ENCODE peak calls at places on chromosomes 4 and X, in ten cellular contexts. One of them, this sample, is unnamed.

GRCh38 chr4:167274346-167274745 is 40.1 kb upstream of the SPOCK3 start:
- DNase-seq in choroid plexus epithelial cell: peak
- DNase-seq in activated B cell treated with CpG ODN at 0.5 μM for 24 hours: no peak
- DNase-seq in left lung: no peak
- DNase-seq in IMR-90: no peak
- DNase-seq in fibroblast of lung: peak
- DNase-seq in CD14-positive monocyte: no peak
- DNase-seq in stomach: no peak
- DNase-seq in foreskin keratinocyte: no peak
- DNase-seq in GM23338: no peak
- DNase-seq in this sample: no peak

GRCh38 chr4:26272654-26273307 is 48.0 kb upstream of the RBPJ start:
- DNase-seq in choroid plexus epithelial cell: no peak
- DNase-seq in activated B cell treated with CpG ODN at 0.5 μM for 24 hours: no peak
- DNase-seq in left lung: no peak
- DNase-seq in IMR-90: no peak
- DNase-seq in fibroblast of lung: no peak
- DNase-seq in CD14-positive monocyte: no peak
- DNase-seq in stomach: no peak
- DNase-seq in foreskin keratinocyte: no peak
- DNase-seq in GM23338: no peak
- DNase-seq in this sample: no peak

GRCh38 chr4:130336585-130337217 is 1240.7 kb downstream of the C4orf33 start:
- DNase-seq in choroid plexus epithelial cell: peak
- DNase-seq in activated B cell treated with CpG ODN at 0.5 μM for 24 hours: no peak
- DNase-seq in left lung: no peak
- DNase-seq in IMR-90: peak
- DNase-seq in fibroblast of lung: peak
- DNase-seq in CD14-positive monocyte: no peak
- DNase-seq in stomach: no peak
- DNase-seq in foreskin keratinocyte: no peak
- DNase-seq in GM23338: peak
- DNase-seq in this sample: peak

GRCh38 chr4:141350122-141350904 is 129.6 kb downstream of the ZNF330 start:
- DNase-seq in choroid plexus epithelial cell: peak
- DNase-seq in activated B cell treated with CpG ODN at 0.5 μM for 24 hours: no peak
- DNase-seq in left lung: peak
- DNase-seq in IMR-90: peak
- DNase-seq in fibroblast of lung: peak
- DNase-seq in CD14-positive monocyte: no peak
- DNase-seq in stomach: peak
- DNase-seq in foreskin keratinocyte: peak
- DNase-seq in GM23338: no peak
- DNase-seq in this sample: peak

GRCh38 chr4:13170131-13170530 is 314.0 kb downstream of the RAB28 start:
- DNase-seq in choroid plexus epithelial cell: no peak
- DNase-seq in activated B cell treated with CpG ODN at 0.5 μM for 24 hours: no peak
- DNase-seq in left lung: no peak
- DNase-seq in IMR-90: no peak
- DNase-seq in fibroblast of lung: peak
- DNase-seq in CD14-positive monocyte: no peak
- DNase-seq in stomach: no peak
- DNase-seq in foreskin keratinocyte: no peak
- DNase-seq in GM23338: no peak
- DNase-seq in this sample: no peak

GRCh38 chr4:111323496-111323895 is 700.6 kb upstream of the PITX2 start:
- DNase-seq in choroid plexus epithelial cell: peak
- DNase-seq in activated B cell treated with CpG ODN at 0.5 μM for 24 hours: no peak
- DNase-seq in left lung: no peak
- DNase-seq in IMR-90: peak
- DNase-seq in fibroblast of lung: peak
- DNase-seq in CD14-positive monocyte: no peak
- DNase-seq in stomach: no peak
- DNase-seq in foreskin keratinocyte: no peak
- DNase-seq in GM23338: no peak
- DNase-seq in this sample: peak

GRCh38 chr4:7861440-7861881 is 78.2 kb downstream of the AFAP1 start:
- DNase-seq in choroid plexus epithelial cell: peak
- DNase-seq in activated B cell treated with CpG ODN at 0.5 μM for 24 hours: no peak
- DNase-seq in left lung: no peak
- DNase-seq in IMR-90: peak
- DNase-seq in fibroblast of lung: peak
- DNase-seq in CD14-positive monocyte: no peak
- DNase-seq in stomach: no peak
- DNase-seq in foreskin keratinocyte: no peak
- DNase-seq in GM23338: peak
- DNase-seq in this sample: peak

GRCh38 chr4:177554966-177555574 is 112.8 kb upstream of the AGA start:
- DNase-seq in choroid plexus epithelial cell: peak
- DNase-seq in activated B cell treated with CpG ODN at 0.5 μM for 24 hours: no peak
- DNase-seq in left lung: no peak
- DNase-seq in IMR-90: peak
- DNase-seq in fibroblast of lung: peak
- DNase-seq in CD14-positive monocyte: no peak
- DNase-seq in stomach: no peak
- DNase-seq in foreskin keratinocyte: no peak
- DNase-seq in GM23338: peak
- DNase-seq in this sample: peak

GRCh38 chrX:134780908-134781307 is 122.6 kb upstream of the PLAC1 start:
- DNase-seq in choroid plexus epithelial cell: no peak
- DNase-seq in activated B cell treated with CpG ODN at 0.5 μM for 24 hours: no peak
- DNase-seq in left lung: no peak
- DNase-seq in IMR-90: no peak
- DNase-seq in fibroblast of lung: no peak
- DNase-seq in CD14-positive monocyte: no peak
- DNase-seq in stomach: peak
- DNase-seq in foreskin keratinocyte: no peak
- DNase-seq in GM23338: no peak
- DNase-seq in this sample: no peak

GRCh38 chrX:115387327-115387726 is 97.8 kb downstream of the LUZP4 start:
- DNase-seq in choroid plexus epithelial cell: no peak
- DNase-seq in activated B cell treated with CpG ODN at 0.5 μM for 24 hours: no peak
- DNase-seq in left lung: no peak
- DNase-seq in IMR-90: no peak
- DNase-seq in fibroblast of lung: no peak
- DNase-seq in CD14-positive monocyte: no peak
- DNase-seq in stomach: no peak
- DNase-seq in foreskin keratinocyte: no peak
- DNase-seq in GM23338: no peak
- DNase-seq in this sample: no peak

GRCh38 chr4:102723511-102723910 is 37.3 kb downstream of the MANBA start:
- DNase-seq in choroid plexus epithelial cell: no peak
- DNase-seq in activated B cell treated with CpG ODN at 0.5 μM for 24 hours: no peak
- DNase-seq in left lung: no peak
- DNase-seq in IMR-90: no peak
- DNase-seq in fibroblast of lung: no peak
- DNase-seq in CD14-positive monocyte: no peak
- DNase-seq in stomach: no peak
- DNase-seq in foreskin keratinocyte: no peak
- DNase-seq in GM23338: no peak
- DNase-seq in this sample: no peak

DNA sequence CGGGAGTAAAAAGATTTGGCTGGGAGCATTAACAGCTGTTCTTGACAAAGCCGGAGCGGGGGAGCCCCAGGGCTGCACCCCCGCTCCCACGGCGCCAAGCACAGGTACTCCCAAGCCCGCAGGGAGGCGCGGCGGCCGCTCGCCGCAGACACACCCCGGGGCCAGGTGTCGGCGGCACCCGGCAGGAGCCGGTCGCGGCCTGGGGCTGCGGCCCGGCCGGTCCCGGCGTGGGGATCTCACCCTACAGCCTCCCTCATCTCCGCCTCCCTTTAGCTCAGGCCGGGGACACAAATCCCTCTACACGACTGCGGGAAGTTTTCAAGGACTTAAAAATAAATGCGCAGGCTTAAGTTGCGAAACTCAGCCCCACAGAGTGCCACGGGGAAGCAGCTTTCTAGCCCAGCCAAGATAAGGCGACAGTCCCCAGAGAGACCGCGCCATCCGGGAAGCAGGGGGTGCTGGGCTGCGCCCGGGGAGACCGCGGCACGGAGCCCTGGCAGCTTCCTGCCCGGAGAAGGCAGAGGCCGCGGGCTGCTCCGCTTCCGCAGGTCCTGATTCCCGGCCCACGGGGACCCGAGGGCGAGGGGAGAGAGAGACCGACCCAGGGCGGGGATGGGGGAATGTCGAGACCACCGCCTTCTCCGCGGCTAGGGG is 473 bp downstream of the SH3RF1 start:
- DNase-seq in choroid plexus epithelial cell: no peak
- DNase-seq in activated B cell treated with CpG ODN at 0.5 μM for 24 hours: peak
- DNase-seq in left lung: peak
- DNase-seq in IMR-90: no peak
- DNase-seq in fibroblast of lung: peak
- DNase-seq in CD14-positive monocyte: no peak
- DNase-seq in stomach: peak
- DNase-seq in foreskin keratinocyte: no peak
- DNase-seq in GM23338: peak
- DNase-seq in this sample: no peak
- TF ChIP-seq CTCF in choroid plexus epithelial cell: no peak
- TF ChIP-seq CTCF in activated B cell treated with CpG ODN at 0.5 μM for 24 hours: no peak
- TF ChIP-seq CTCF in left lung: no peak
- TF ChIP-seq CTCF in IMR-90: peak
- TF ChIP-seq CTCF in fibroblast of lung: no peak
- TF ChIP-seq CTCF in CD14-positive monocyte: no peak
- TF ChIP-seq CTCF in stomach: no peak
- TF ChIP-seq CTCF in foreskin keratinocyte: peak
- TF ChIP-seq CTCF in GM23338: no peak
- TF ChIP-seq CTCF in this sample: peak

DNA sequence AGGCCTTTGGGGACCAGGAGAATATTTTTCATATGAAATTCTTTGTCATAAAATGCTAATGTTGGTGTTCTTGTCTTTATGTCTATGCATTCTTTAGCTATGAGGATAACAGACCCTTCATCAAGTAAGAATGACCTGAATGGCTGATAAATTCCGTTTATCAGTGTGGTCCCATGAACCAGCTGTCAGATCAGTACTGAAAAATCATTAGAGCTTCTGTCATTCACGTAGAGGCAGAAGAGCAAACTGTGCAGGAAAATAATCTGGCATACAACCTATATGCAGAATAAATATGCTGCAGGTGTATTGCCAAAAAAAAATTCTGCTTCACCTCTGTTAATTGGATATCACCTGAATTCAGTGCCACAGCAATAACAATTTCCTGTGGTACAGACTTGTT is 828.6 kb downstream of the ADGRL3 start:
- DNase-seq in choroid plexus epithelial cell: no peak
- DNase-seq in activated B cell treated with CpG ODN at 0.5 μM for 24 hours: no peak
- DNase-seq in left lung: no peak
- DNase-seq in IMR-90: no peak
- DNase-seq in fibroblast of lung: no peak
- DNase-seq in CD14-positive monocyte: no peak
- DNase-seq in stomach: no peak
- DNase-seq in foreskin keratinocyte: no peak
- DNase-seq in GM23338: no peak
- DNase-seq in this sample: no peak
- TF ChIP-seq CTCF in choroid plexus epithelial cell: no peak
- TF ChIP-seq CTCF in activated B cell treated with CpG ODN at 0.5 μM for 24 hours: no peak
- TF ChIP-seq CTCF in left lung: no peak
- TF ChIP-seq CTCF in IMR-90: no peak
- TF ChIP-seq CTCF in fibroblast of lung: no peak
- TF ChIP-seq CTCF in CD14-positive monocyte: no peak
- TF ChIP-seq CTCF in stomach: no peak
- TF ChIP-seq CTCF in foreskin keratinocyte: no peak
- TF ChIP-seq CTCF in GM23338: no peak
- TF ChIP-seq CTCF in this sample: no peak

DNA sequence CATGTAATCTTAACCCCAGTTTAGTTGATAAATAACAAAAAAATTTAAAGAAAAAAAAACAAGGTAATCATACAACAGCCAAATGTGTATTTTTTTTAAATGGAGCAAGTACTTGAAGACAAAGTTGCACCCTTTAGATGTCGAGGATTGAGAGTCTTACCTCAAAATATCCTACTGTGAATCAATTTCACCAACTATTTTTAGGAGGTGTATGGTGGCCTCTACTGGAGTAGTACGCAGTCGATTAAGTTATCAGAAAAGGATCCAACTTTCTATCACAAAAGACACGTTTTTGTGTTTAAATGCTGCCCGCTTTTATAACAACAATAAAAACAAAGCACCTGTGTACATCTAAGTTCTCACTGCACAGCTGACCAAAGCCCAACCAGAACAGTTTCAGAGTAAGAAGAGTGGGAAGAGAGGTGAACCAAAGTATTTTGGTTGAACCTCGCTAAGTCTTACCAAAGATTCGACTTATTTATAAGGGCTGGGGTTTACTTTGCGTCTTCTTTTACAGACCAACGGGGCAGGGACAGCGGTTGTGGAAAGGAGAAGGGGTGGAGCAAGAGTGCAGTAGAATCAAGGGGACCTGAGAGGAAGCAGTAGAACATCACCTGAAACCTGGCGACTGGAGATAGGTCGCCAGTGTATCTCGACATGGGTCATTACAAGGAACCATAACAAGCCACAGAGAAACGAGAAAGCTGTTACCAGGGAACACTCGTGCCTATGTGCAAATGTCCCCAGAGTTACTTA is 1.2 kb downstream of the RPS6KA6 start:
- DNase-seq in choroid plexus epithelial cell: peak
- DNase-seq in activated B cell treated with CpG ODN at 0.5 μM for 24 hours: no peak
- DNase-seq in left lung: no peak
- DNase-seq in IMR-90: peak
- DNase-seq in fibroblast of lung: peak
- DNase-seq in CD14-positive monocyte: no peak
- DNase-seq in stomach: no peak
- DNase-seq in foreskin keratinocyte: no peak
- DNase-seq in GM23338: peak
- DNase-seq in this sample: no peak
- TF ChIP-seq CTCF in choroid plexus epithelial cell: no peak
- TF ChIP-seq CTCF in activated B cell treated with CpG ODN at 0.5 μM for 24 hours: no peak
- TF ChIP-seq CTCF in left lung: no peak
- TF ChIP-seq CTCF in IMR-90: peak
- TF ChIP-seq CTCF in fibroblast of lung: no peak
- TF ChIP-seq CTCF in CD14-positive monocyte: no peak
- TF ChIP-seq CTCF in stomach: no peak
- TF ChIP-seq CTCF in foreskin keratinocyte: peak
- TF ChIP-seq CTCF in GM23338: no peak
- TF ChIP-seq CTCF in this sample: no peak

GRCh38 chrX:15973941-15974340 is 119.3 kb upstream of the AP1S2 start:
- DNase-seq in choroid plexus epithelial cell: no peak
- DNase-seq in activated B cell treated with CpG ODN at 0.5 μM for 24 hours: no peak
- DNase-seq in left lung: no peak
- DNase-seq in IMR-90: no peak
- DNase-seq in fibroblast of lung: no peak
- DNase-seq in CD14-positive monocyte: no peak
- DNase-seq in stomach: no peak
- DNase-seq in foreskin keratinocyte: no peak
- DNase-seq in GM23338: no peak
- DNase-seq in this sample: no peak

GRCh38 chrX:15973299-15973698 is 118.7 kb upstream of the AP1S2 start:
- DNase-seq in choroid plexus epithelial cell: peak
- DNase-seq in activated B cell treated with CpG ODN at 0.5 μM for 24 hours: no peak
- DNase-seq in left lung: no peak
- DNase-seq in IMR-90: peak
- DNase-seq in fibroblast of lung: peak
- DNase-seq in CD14-positive monocyte: no peak
- DNase-seq in stomach: no peak
- DNase-seq in foreskin keratinocyte: no peak
- DNase-seq in GM23338: peak
- DNase-seq in this sample: peak

GRCh38 chrX:15977644-15978043 is 123.0 kb upstream of the AP1S2 start:
- DNase-seq in choroid plexus epithelial cell: no peak
- DNase-seq in activated B cell treated with CpG ODN at 0.5 μM for 24 hours: no peak
- DNase-seq in left lung: no peak
- DNase-seq in IMR-90: no peak
- DNase-seq in fibroblast of lung: no peak
- DNase-seq in CD14-positive monocyte: no peak
- DNase-seq in stomach: no peak
- DNase-seq in foreskin keratinocyte: no peak
- DNase-seq in GM23338: no peak
- DNase-seq in this sample: no peak

GRCh38 chrX:15971696-15972095 is 117.1 kb upstream of the AP1S2 start:
- DNase-seq in choroid plexus epithelial cell: no peak
- DNase-seq in activated B cell treated with CpG ODN at 0.5 μM for 24 hours: no peak
- DNase-seq in left lung: no peak
- DNase-seq in IMR-90: no peak
- DNase-seq in fibroblast of lung: no peak
- DNase-seq in CD14-positive monocyte: no peak
- DNase-seq in stomach: no peak
- DNase-seq in foreskin keratinocyte: no peak
- DNase-seq in GM23338: no peak
- DNase-seq in this sample: no peak
- TF ChIP-seq CTCF in choroid plexus epithelial cell: no peak
- TF ChIP-seq CTCF in activated B cell treated with CpG ODN at 0.5 μM for 24 hours: no peak
- TF ChIP-seq CTCF in left lung: no peak
- TF ChIP-seq CTCF in IMR-90: no peak
- TF ChIP-seq CTCF in fibroblast of lung: no peak
- TF ChIP-seq CTCF in CD14-positive monocyte: no peak
- TF ChIP-seq CTCF in stomach: no peak
- TF ChIP-seq CTCF in foreskin keratinocyte: no peak
- TF ChIP-seq CTCF in GM23338: no peak
- TF ChIP-seq CTCF in this sample: no peak

This sample was measured in bronchial epithelial cell.